ENCODE peak calls at places on chromosomes 5 and 9, in five cellular contexts. X, S, R, F and W are unnamed samples.

GRCh38 chr9:138021251-138022056 is 143.9 kb downstream of the CACNA1B start:
- DNase-seq in X (no peak), S (no peak), R (no peak), F (no peak), W (no peak)

GRCh38 chr5:6158974-6159863 is 219.1 kb downstream of the MED10 start:
- DNase-seq in X (peak; percentile 23), S (no peak), R (no peak), F (no peak), W (peak; percentile 100)

GRCh38 chr9:77457916-77458592 is 190.1 kb downstream of the GNA14 start:
- DNase-seq in X (peak; percentile 87), S (peak; percentile 84), R (peak; percentile 76), F (peak; percentile 71), W (peak; percentile 71)

GRCh38 chr9:137030528-137030927 is 1.4 kb downstream of the FUT7 start:
- DNase-seq in X (no peak), S (no peak), R (peak; percentile 33), F (no peak), W (no peak)

GRCh38 chr9:126392662-126393383 is 66.2 kb downstream of the MVB12B start:
- DNase-seq in X (no peak), S (no peak), R (no peak), F (no peak), W (no peak)

GRCh38 chr9:99966720-99967119 is 60.3 kb downstream of the STX17 start:
- DNase-seq in X (peak; percentile 22), S (peak; percentile 51), R (no peak), F (no peak), W (peak; percentile 64)

GRCh38 chr9:94728719-94729118 is 2.2 kb downstream of the AOPEP start:
- DNase-seq in X (no peak), S (no peak), R (no peak), F (no peak), W (no peak)

GRCh38 chr9:83238871-83239624 is 176.1 kb upstream of the RASEF start:
- DNase-seq in X (peak; percentile 34), S (no peak), R (no peak), F (no peak), W (no peak)

GRCh38 chr9:115034801-115035200 is 83.2 kb downstream of the TNC start:
- DNase-seq in X (peak; percentile 30), S (no peak), R (no peak), F (no peak), W (no peak)

DNA sequence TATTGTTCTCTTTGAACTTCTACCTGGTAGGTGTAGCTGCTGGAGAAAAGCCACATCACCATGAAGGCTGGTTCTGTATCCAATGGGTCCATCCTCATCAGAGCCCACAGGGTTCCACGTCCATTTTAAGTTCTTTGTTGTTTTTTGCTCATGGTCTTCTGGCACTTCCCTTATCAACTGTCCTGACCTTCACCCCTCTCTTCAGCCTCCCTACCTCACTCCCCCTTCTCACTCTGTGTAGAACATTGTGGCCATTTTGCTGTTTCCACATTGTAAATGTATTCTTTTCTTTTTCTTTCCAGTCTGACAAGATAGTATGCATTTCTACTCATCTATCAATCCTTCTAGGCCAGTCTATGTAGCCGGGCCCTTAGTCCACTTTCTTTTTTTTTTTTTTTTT is 44.3 kb upstream of the F2RL2 start:
- DNase-seq in X (no peak), S (no peak), R (no peak), F (no peak), W (no peak)
- TF ChIP-seq EZH2phosphoT487 in X (no peak), S (no peak), R (no peak), F (no peak), W (no peak)

GRCh38 chr5:87649455-87649854 is 236.7 kb upstream of the CCNH start:
- DNase-seq in X (no peak), S (no peak), R (no peak), F (no peak), W (peak; percentile 70)

GRCh38 chr5:87650284-87650683 is 237.6 kb upstream of the CCNH start:
- DNase-seq in X (no peak), S (no peak), R (no peak), F (no peak), W (peak; percentile 55)

GRCh38 chr5:87653242-87653641 is 240.5 kb upstream of the CCNH start:
- DNase-seq in X (no peak), S (no peak), R (no peak), F (no peak), W (no peak)
- TF ChIP-seq EZH2phosphoT487 in X (no peak), S (no peak), R (no peak), F (no peak), W (no peak)

DNA sequence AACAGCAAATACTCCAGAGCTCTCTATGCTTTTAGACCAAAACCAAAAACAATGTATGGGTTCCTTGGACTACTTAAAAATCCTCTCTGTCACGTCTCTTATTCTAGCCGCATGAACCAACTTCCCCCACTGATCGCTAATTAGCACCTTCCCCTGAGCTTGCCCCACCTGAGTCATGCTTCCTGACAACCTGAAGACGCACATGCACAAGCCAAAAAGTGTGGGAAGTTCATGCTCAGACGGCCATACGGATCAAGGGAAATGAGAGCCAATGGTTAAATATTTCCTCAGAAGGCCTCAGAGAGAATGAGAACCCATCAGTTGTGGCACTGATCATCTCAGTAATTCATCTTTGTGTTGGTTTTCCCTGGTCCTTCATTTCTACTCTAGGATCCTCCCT is 199.7 kb downstream of the BNC2 start:
- DNase-seq in X (no peak), S (no peak), R (no peak), F (no peak), W (no peak)
- TF ChIP-seq EZH2phosphoT487 in X (no peak), S (no peak), R (no peak), F (no peak), W (no peak)

GRCh38 chr9:131237931-131238401 is 38.3 kb downstream of the FAM78A start:
- DNase-seq in X (peak; percentile 71), S (peak; percentile 61), R (peak; percentile 60), F (peak; percentile 93), W (peak; percentile 8)

GRCh38 chr9:131238402-131239021 is 37.8 kb downstream of the FAM78A start:
- DNase-seq in X (no peak), S (peak; percentile 45), R (no peak), F (peak; percentile 83), W (no peak)

GRCh38 chr9:131239307-131239975 is 36.9 kb downstream of the FAM78A start:
- DNase-seq in X (no peak), S (no peak), R (no peak), F (no peak), W (no peak)

GRCh38 chr9:131237311-131237710 is 39.0 kb downstream of the FAM78A start:
- DNase-seq in X (no peak), S (no peak), R (no peak), F (no peak), W (no peak)

GRCh38 chr9:131240047-131240921 is 36.0 kb downstream of the FAM78A start:
- DNase-seq in X (no peak), S (no peak), R (no peak), F (no peak), W (no peak)
- TF ChIP-seq EZH2phosphoT487 in X (no peak), S (no peak), R (no peak), F (no peak), W (no peak)